ENCODE peak calls at places on chromosomes 12 and 14, in eight cellular contexts. One of them, this sample, is unnamed.

GRCh38 chr14:83828406-83828805 is 1701.5 kb upstream of the FLRT2 start:
- DNase-seq in posterior cingulate gyrus: no peak
- DNase-seq in fibroblast of the conjunctiva: no peak
- DNase-seq in Kasumi-1: no peak
- DNase-seq in activated CD8-positive, alpha-beta memory T cell treated with anti-CD3 and anti-CD28 coated beads, Interleukin-2, amount 50 U/mL, for 4 hours: no peak
- DNase-seq in GM04504: no peak
- DNase-seq in T-helper 1 cell: no peak
- DNase-seq in GM23338: no peak
- DNase-seq in this sample: no peak

GRCh38 chr14:89748004-89748403 is 206.5 kb downstream of the EFCAB11 start:
- DNase-seq in activated CD8-positive, alpha-beta memory T cell treated with anti-CD3 and anti-CD28 coated beads, Interleukin-2, amount 50 U/mL, for 4 hours: no peak
- DNase-seq in GM23338: no peak
- DNase-seq in T-helper 1 cell: no peak
- DNase-seq in posterior cingulate gyrus: no peak
- DNase-seq in Kasumi-1: no peak
- DNase-seq in fibroblast of the conjunctiva: no peak
- DNase-seq in GM04504: no peak
- DNase-seq in this sample: peak; percentile 54

GRCh38 chr14:71452987-71453386 is 479.2 kb upstream of the RGS6 start:
- DNase-seq in T-helper 1 cell: no peak
- DNase-seq in posterior cingulate gyrus: no peak
- DNase-seq in GM23338: no peak
- DNase-seq in Kasumi-1: no peak
- DNase-seq in fibroblast of the conjunctiva: no peak
- DNase-seq in activated CD8-positive, alpha-beta memory T cell treated with anti-CD3 and anti-CD28 coated beads, Interleukin-2, amount 50 U/mL, for 4 hours: no peak
- DNase-seq in GM04504: peak; percentile 23
- DNase-seq in this sample: no peak

GRCh38 chr12:47825239-47825639 is 5.5 kb upstream of the HDAC7 start:
- DNase-seq in GM04504: no peak
- DNase-seq in Kasumi-1: no peak
- DNase-seq in GM23338: peak; percentile 34
- DNase-seq in fibroblast of the conjunctiva: no peak
- DNase-seq in activated CD8-positive, alpha-beta memory T cell treated with anti-CD3 and anti-CD28 coated beads, Interleukin-2, amount 50 U/mL, for 4 hours: no peak
- DNase-seq in T-helper 1 cell: no peak
- DNase-seq in posterior cingulate gyrus: no peak
- DNase-seq in this sample: no peak

GRCh38 chr12:75560167-75560566 is 48.8 kb upstream of the KRR1 start:
- DNase-seq in fibroblast of the conjunctiva: peak; percentile 34
- DNase-seq in T-helper 1 cell: no peak
- DNase-seq in activated CD8-positive, alpha-beta memory T cell treated with anti-CD3 and anti-CD28 coated beads, Interleukin-2, amount 50 U/mL, for 4 hours: no peak
- DNase-seq in GM04504: no peak
- DNase-seq in posterior cingulate gyrus: no peak
- DNase-seq in GM23338: peak; percentile 17
- DNase-seq in Kasumi-1: peak; percentile 15
- DNase-seq in this sample: no peak

GRCh38 chr14:104689620-104690265 is 325 bp downstream of the INF2 start:
- DNase-seq in GM04504: no peak
- DNase-seq in T-helper 1 cell: no peak
- DNase-seq in activated CD8-positive, alpha-beta memory T cell treated with anti-CD3 and anti-CD28 coated beads, Interleukin-2, amount 50 U/mL, for 4 hours: no peak
- DNase-seq in posterior cingulate gyrus: no peak
- DNase-seq in Kasumi-1: no peak
- DNase-seq in fibroblast of the conjunctiva: no peak
- DNase-seq in GM23338: no peak
- DNase-seq in this sample: no peak

GRCh38 chr12:102879144-102879763 is 37.8 kb downstream of the PAH start:
- DNase-seq in T-helper 1 cell: no peak
- DNase-seq in Kasumi-1: peak; percentile 63
- DNase-seq in GM23338: peak; percentile 90
- DNase-seq in activated CD8-positive, alpha-beta memory T cell treated with anti-CD3 and anti-CD28 coated beads, Interleukin-2, amount 50 U/mL, for 4 hours: no peak
- DNase-seq in posterior cingulate gyrus: peak; percentile 61
- DNase-seq in GM04504: peak; percentile 33
- DNase-seq in fibroblast of the conjunctiva: peak; percentile 3
- DNase-seq in this sample: peak; percentile 8

GRCh38 chr14:47270715-47271114 is 404.7 kb downstream of the MDGA2 start:
- DNase-seq in Kasumi-1: no peak
- DNase-seq in T-helper 1 cell: no peak
- DNase-seq in fibroblast of the conjunctiva: no peak
- DNase-seq in GM23338: no peak
- DNase-seq in activated CD8-positive, alpha-beta memory T cell treated with anti-CD3 and anti-CD28 coated beads, Interleukin-2, amount 50 U/mL, for 4 hours: no peak
- DNase-seq in GM04504: no peak
- DNase-seq in posterior cingulate gyrus: no peak
- DNase-seq in this sample: no peak

GRCh38 chr12:67943295-67943892 is 45.9 kb upstream of the IFNG-AS1 start:
- DNase-seq in Kasumi-1: peak; percentile 89
- DNase-seq in GM04504: peak; percentile 68
- DNase-seq in fibroblast of the conjunctiva: peak; percentile 57
- DNase-seq in posterior cingulate gyrus: peak; percentile 34
- DNase-seq in T-helper 1 cell: no peak
- DNase-seq in activated CD8-positive, alpha-beta memory T cell treated with anti-CD3 and anti-CD28 coated beads, Interleukin-2, amount 50 U/mL, for 4 hours: peak; percentile 66
- DNase-seq in GM23338: peak; percentile 80
- DNase-seq in this sample: peak; percentile 35

GRCh38 chr14:28651148-28651547 is 115.4 kb upstream of the FOXG1 start:
- DNase-seq in fibroblast of the conjunctiva: no peak
- DNase-seq in GM23338: peak; percentile 32
- DNase-seq in activated CD8-positive, alpha-beta memory T cell treated with anti-CD3 and anti-CD28 coated beads, Interleukin-2, amount 50 U/mL, for 4 hours: no peak
- DNase-seq in Kasumi-1: peak; percentile 11
- DNase-seq in posterior cingulate gyrus: no peak
- DNase-seq in GM04504: no peak
- DNase-seq in T-helper 1 cell: no peak
- DNase-seq in this sample: peak; percentile 51

GRCh38 chr14:78851189-78851588 is 681.0 kb downstream of the NRXN3 start:
- DNase-seq in posterior cingulate gyrus: no peak
- DNase-seq in GM23338: no peak
- DNase-seq in T-helper 1 cell: no peak
- DNase-seq in activated CD8-positive, alpha-beta memory T cell treated with anti-CD3 and anti-CD28 coated beads, Interleukin-2, amount 50 U/mL, for 4 hours: no peak
- DNase-seq in fibroblast of the conjunctiva: no peak
- DNase-seq in Kasumi-1: no peak
- DNase-seq in GM04504: no peak
- DNase-seq in this sample: no peak